ENCODE peak calls at places on chromosome 19, in six cellular contexts. L, M, F, E, A and C are unnamed samples.

GRCh38 chr19:21607453-21607852 is 102.1 kb downstream of the ZNF429 start:
- DNase-seq in L (no peak), M (no peak), F (no peak), E (no peak), A (no peak), C (no peak)

GRCh38 chr19:10279737-10280442 is 6.9 kb upstream of the ICAM4 start:
- DNase-seq in L (no peak), M (no peak), F (no peak), E (no peak), A (no peak), C (no peak)

GRCh38 chr19:35533822-35534521 is 716 bp downstream of the GAPDHS start:
- DNase-seq in L (no peak), M (peak; percentile 59), F (no peak), E (no peak), A (no peak), C (no peak)

GRCh38 chr19:8371011-8371804 is 7.3 kb downstream of the ANGPTL4 start:
- DNase-seq in L (no peak), M (no peak), F (no peak), E (no peak), A (no peak), C (no peak)

GRCh38 chr19:10289836-10290438 is at the start of gene ICAM5:
- DNase-seq in L (no peak), M (peak; percentile 67), F (no peak), E (no peak), A (no peak), C (no peak)

GRCh38 chr19:50173144-50173543 is 10.1 kb upstream of the IZUMO2 start:
- DNase-seq in L (no peak), M (peak; percentile 25), F (no peak), E (peak; percentile 36), A (peak; percentile 36), C (no peak)

GRCh38 chr19:10113964-10114650 is 2.6 kb downstream of the P2RY11 start:
- DNase-seq in L (no peak), M (peak; percentile 47), F (no peak), E (no peak), A (no peak), C (no peak)

GRCh38 chr19:12574036-12574435 is 22.8 kb upstream of the ZNF564 start:
- DNase-seq in L (no peak), M (no peak), F (no peak), E (no peak), A (peak; percentile 71), C (peak; percentile 55)

GRCh38 chr19:4359627-4360000 is 16.3 kb downstream of the MPND start:
- DNase-seq in L (no peak), M (no peak), F (no peak), E (no peak), A (no peak), C (no peak)

GRCh38 chr19:28351761-28352160 is 861.2 kb downstream of the UQCRFS1 start:
- DNase-seq in L (no peak), M (no peak), F (peak; percentile 26), E (no peak), A (no peak), C (no peak)

GRCh38 chr19:12722566-12723382 is 958 bp downstream of the TNPO2 start:
- DNase-seq in L (peak; percentile 84), M (peak; percentile 94), F (peak; percentile 98), E (peak; percentile 97), A (peak; percentile 81), C (peak; percentile 97)

GRCh38 chr19:38653028-38653571 is 5.7 kb downstream of the ACTN4 start:
- DNase-seq in L (no peak), M (no peak), F (no peak), E (peak; percentile 66), A (no peak), C (no peak)

GRCh38 chr19:23771348-23771747 is 12.7 kb upstream of the ZNF681 start:
- DNase-seq in L (no peak), M (no peak), F (no peak), E (no peak), A (no peak), C (no peak)

GRCh38 chr19:45800009-45800553 is 7.4 kb upstream of the DMWD start:
- DNase-seq in L (no peak), M (no peak), F (no peak), E (peak; percentile 83), A (no peak), C (no peak)

GRCh38 chr19:4638330-4638729 is 986 bp upstream of the TNFAIP8L1 start:
- DNase-seq in L (no peak), M (no peak), F (no peak), E (no peak), A (no peak), C (no peak)

GRCh38 chr19:29761575-29762225 is 46.6 kb upstream of the C19orf12 start:
- DNase-seq in L (no peak), M (no peak), F (no peak), E (peak; percentile 33), A (no peak), C (no peak)

GRCh38 chr19:49672131-49672919 is 4.7 kb upstream of the PRMT1 start:
- DNase-seq in L (peak; percentile 64), M (peak; percentile 87), F (no peak), E (peak; percentile 54), A (no peak), C (no peak)

GRCh38 chr19:30425885-30426838 is 54.0 kb downstream of the ZNF536 start:
- DNase-seq in L (no peak), M (no peak), F (no peak), E (no peak), A (no peak), C (no peak)

GRCh38 chr19:51368366-51369282 is at the start of gene CLDND2:
- DNase-seq in L (no peak), M (peak; percentile 72), F (no peak), E (no peak), A (no peak), C (no peak)

GRCh38 chr19:8340341-8341096 is 2.5 kb downstream of the KANK3 start:
- DNase-seq in L (no peak), M (no peak), F (no peak), E (no peak), A (no peak), C (no peak)

GRCh38 chr19:57334191-57334590 is 13.9 kb downstream of the ZNF543 start:
- DNase-seq in L (no peak), M (no peak), F (no peak), E (no peak), A (no peak), C (no peak)

GRCh38 chr19:30909216-30909615 is 440.0 kb downstream of the TSHZ3 start:
- DNase-seq in L (no peak), M (no peak), F (no peak), E (no peak), A (no peak), C (no peak)

GRCh38 chr19:30558793-30559192 is 186.6 kb downstream of the ZNF536 start:
- DNase-seq in L (no peak), M (no peak), F (no peak), E (no peak), A (no peak), C (no peak)

GRCh38 chr19:821228-821975 is at the start of gene PLPPR3:
- DNase-seq in L (no peak), M (no peak), F (no peak), E (no peak), A (no peak), C (no peak)

GRCh38 chr19:18470153-18470552 is 32.2 kb upstream of the ISYNA1 start:
- DNase-seq in L (no peak), M (peak; percentile 46), F (no peak), E (no peak), A (no peak), C (no peak)

GRCh38 chr19:38838986-38839761 is 7.6 kb upstream of the ECH1 start:
- DNase-seq in L (no peak), M (no peak), F (no peak), E (no peak), A (no peak), C (no peak)

GRCh38 chr19:40323705-40324104 is 24.5 kb downstream of the C19orf47 start:
- DNase-seq in L (no peak), M (no peak), F (no peak), E (no peak), A (no peak), C (no peak)

GRCh38 chr19:37692956-37693660 is 26.5 kb downstream of the ZNF607 start:
- DNase-seq in L (no peak), M (no peak), F (no peak), E (no peak), A (no peak), C (no peak)

GRCh38 chr19:38308926-38309614 is 5.0 kb downstream of the C19orf33 start:
- DNase-seq in L (no peak), M (no peak), F (no peak), E (no peak), A (no peak), C (no peak)

GRCh38 chr19:21922276-21922675 is 86.3 kb upstream of the ZNF43 start:
- DNase-seq in L (no peak), M (no peak), F (no peak), E (no peak), A (no peak), C (no peak)

GRCh38 chr19:35754365-35755139 is 2.3 kb downstream of the HSPB6 start:
- DNase-seq in L (no peak), M (no peak), F (no peak), E (no peak), A (no peak), C (no peak)

GRCh38 chr19:7153008-7153407 is 83.5 kb downstream of the ZNF557 start:
- DNase-seq in L (no peak), M (no peak), F (no peak), E (no peak), A (no peak), C (no peak)

GRCh38 chr19:30202060-30202600 is 170.1 kb upstream of the ZNF536 start:
- DNase-seq in L (no peak), M (no peak), F (no peak), E (no peak), A (no peak), C (no peak)

GRCh38 chr19:38303517-38304351 is at the start of gene C19orf33:
- DNase-seq in L (no peak), M (no peak), F (no peak), E (peak; percentile 72), A (no peak), C (no peak)

GRCh38 chr19:46955813-46956371 is 63.7 kb upstream of the NPAS1 start:
- DNase-seq in L (no peak), M (no peak), F (no peak), E (no peak), A (no peak), C (no peak)

GRCh38 chr19:56348289-56348877 is 33.7 kb upstream of the ZSCAN5A start:
- DNase-seq in L (peak; percentile 6), M (peak; percentile 50), F (no peak), E (no peak), A (no peak), C (no peak)

GRCh38 chr19:12786149-12786870 is 5.0 kb upstream of the JUNB start:
- DNase-seq in L (no peak), M (peak; percentile 33), F (no peak), E (no peak), A (no peak), C (no peak)

GRCh38 chr19:47109541-47110375 is 3.8 kb downstream of the ZC3H4 start:
- DNase-seq in L (peak; percentile 47), M (peak; percentile 74), F (peak; percentile 16), E (no peak), A (no peak), C (no peak)